ENCODE peak calls at places on chromosome 2, in five cellular contexts. L is suprapubic skin, J is fibroblast of lung, T is fibroblast of the aortic adventitia, F is bronchial epithelial cell. N is an unnamed sample.

GRCh38 chr2:14899621-14900414 is 267.3 kb downstream of the LRATD1 start:
- DNase-seq in L (no peak), J (no peak), T (no peak), F (no peak), N (no peak)

GRCh38 chr2:216441308-216442010 is 29.2 kb downstream of the SMARCAL1 start:
- DNase-seq in L (no peak), J (no peak), T (no peak), F (no peak), N (no peak)

GRCh38 chr2:85446296-85447221 is 28.0 kb downstream of the SH2D6 start:
- DNase-seq in L (no peak), J (no peak), T (no peak), F (no peak), N (no peak)

GRCh38 chr2:42310007-42310511 is 51.0 kb downstream of the COX7A2L start:
- DNase-seq in L (no peak), J (no peak), T (no peak), F (no peak), N (no peak)

GRCh38 chr2:5720426-5720825 is 28.2 kb downstream of the SOX11 start:
- DNase-seq in L (no peak), J (peak; percentile 72), T (no peak), F (peak; percentile 8), N (peak; percentile 65)

GRCh38 chr2:60213865-60214657 is 339.4 kb downstream of the BCL11A start:
- DNase-seq in L (no peak), J (no peak), T (no peak), F (peak; percentile 99), N (no peak)

GRCh38 chr2:52960891-52961290 is 806.7 kb upstream of the CHAC2 start:
- DNase-seq in L (no peak), J (no peak), T (no peak), F (no peak), N (no peak)

GRCh38 chr2:207394812-207395534 is 134.8 kb upstream of the CREB1 start:
- DNase-seq in L (no peak), J (peak; percentile 99), T (peak; percentile 100), F (peak; percentile 100), N (peak; percentile 97)

GRCh38 chr2:38487852-38488251 is 110.8 kb upstream of the ATL2 start:
- DNase-seq in L (no peak), J (no peak), T (no peak), F (no peak), N (no peak)

GRCh38 chr2:6967301-6967700 is 50.1 kb downstream of the RNF144A start:
- DNase-seq in L (no peak), J (no peak), T (no peak), F (no peak), N (no peak)

GRCh38 chr2:98348066-98348561 is 1.9 kb downstream of the CNGA3 start:
- DNase-seq in L (no peak), J (no peak), T (no peak), F (no peak), N (no peak)

GRCh38 chr2:127811397-127811860 is 458 bp upstream of the WDR33 start:
- DNase-seq in L (no peak), J (no peak), T (no peak), F (no peak), N (no peak)

GRCh38 chr2:232367016-232367415 is 11.5 kb upstream of the ALPP start:
- DNase-seq in L (peak; percentile 57), J (no peak), T (no peak), F (no peak), N (no peak)

GRCh38 chr2:112920923-112921532 is 10.1 kb downstream of the IL37 start:
- DNase-seq in L (no peak), J (peak; percentile 36), T (no peak), F (peak; percentile 90), N (no peak)

GRCh38 chr2:233922471-233922870 is 5.3 kb downstream of the TRPM8 start:
- DNase-seq in L (no peak), J (no peak), T (no peak), F (no peak), N (no peak)

GRCh38 chr2:206990335-206990734 is 51.0 kb downstream of the CPO start:
- DNase-seq in L (no peak), J (peak; percentile 50), T (peak; percentile 49), F (no peak), N (no peak)

GRCh38 chr2:205692095-205692494 is 9.8 kb downstream of the NRP2 start:
- DNase-seq in L (no peak), J (peak; percentile 81), T (peak; percentile 66), F (no peak), N (no peak)

GRCh38 chr2:120442923-120443571 is 97.1 kb downstream of the INHBB start:
- DNase-seq in L (no peak), J (no peak), T (no peak), F (peak; percentile 70), N (no peak)

GRCh38 chr2:217661378-217661777 is 341.4 kb downstream of the TNS1 start:
- DNase-seq in L (no peak), J (no peak), T (peak; percentile 26), F (no peak), N (no peak)

GRCh38 chr2:146108993-146109392 is 1589.1 kb upstream of the ZEB2 start:
- DNase-seq in L (no peak), J (peak; percentile 36), T (no peak), F (peak; percentile 73), N (no peak)

GRCh38 chr2:230915297-230915696 is 9.7 kb downstream of the GPR55 start:
- DNase-seq in L (peak; percentile 63), J (no peak), T (no peak), F (no peak), N (no peak)

GRCh38 chr2:111030271-111030891 is 90.3 kb upstream of the BCL2L11 start:
- DNase-seq in L (no peak), J (no peak), T (no peak), F (no peak), N (peak; percentile 8)

GRCh38 chr2:235692671-235693171 is 198.9 kb downstream of the AGAP1 start:
- DNase-seq in L (peak; percentile 69), J (no peak), T (no peak), F (no peak), N (no peak)

GRCh38 chr2:238506669-238507068 is 79.9 kb downstream of the ASB1 start:
- DNase-seq in L (peak; percentile 40), J (no peak), T (no peak), F (no peak), N (no peak)

GRCh38 chr2:217887841-217888665 is 114.7 kb downstream of the TNS1 start:
- DNase-seq in L (no peak), J (peak; percentile 59), T (peak; percentile 81), F (no peak), N (no peak)

GRCh38 chr2:111117666-111118454 is 2.9 kb upstream of the BCL2L11 start:
- DNase-seq in L (no peak), J (peak; percentile 78), T (peak; percentile 61), F (peak; percentile 77), N (peak; percentile 85)

DNA sequence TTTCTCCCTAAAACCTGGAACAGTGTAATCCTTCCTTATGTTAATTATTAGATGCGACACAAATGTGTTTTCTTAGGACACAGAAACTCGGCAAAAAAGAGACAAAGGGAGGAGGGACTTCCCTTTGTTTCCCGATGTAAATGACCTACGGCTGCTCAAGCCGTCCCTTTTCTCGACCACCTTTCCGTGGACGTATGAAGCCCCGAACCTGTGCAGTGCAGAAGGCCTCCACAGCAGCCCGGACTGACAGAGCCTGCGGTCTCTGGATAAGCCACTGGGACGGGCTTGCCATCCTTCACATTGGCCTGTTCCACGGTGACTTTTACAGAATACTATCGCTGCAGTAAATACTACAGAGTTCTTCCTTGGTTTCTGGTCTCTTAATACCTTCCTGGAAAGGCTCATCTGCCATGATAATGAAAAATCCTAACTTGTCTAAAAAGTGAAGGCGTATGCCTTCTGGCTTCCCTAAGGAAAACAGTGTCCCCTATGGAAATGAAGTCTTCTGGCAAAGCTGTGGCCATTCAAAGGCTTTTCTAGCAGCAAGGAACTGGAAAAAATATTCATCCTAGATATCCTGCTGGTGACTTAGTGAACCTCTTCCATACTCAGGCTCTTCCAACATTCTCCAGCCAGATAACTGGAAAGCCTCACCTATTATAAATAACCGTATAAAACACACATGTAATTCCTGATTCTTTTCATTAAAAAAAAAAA is 84.9 kb downstream of the RBMS1 start:
- DNase-seq in L (no peak), J (no peak), T (peak; percentile 51), F (no peak), N (no peak)
- H3K4me3 ChIP-seq in L (peak overlapping the region; percentile 97), J (peak overlapping the region; percentile 54), T (peak overlapping the region; percentile 58), F (no peak overlapping the region), N (peak overlapping the region; percentile 42)

GRCh38 chr2:160482673-160483072 is 10.9 kb downstream of the RBMS1 start:
- DNase-seq in L (no peak), J (no peak), T (no peak), F (no peak), N (no peak)
- TF ChIP-seq CTCF in L (no peak), J (no peak), T (no peak), F (no peak), N (no peak)

GRCh38 chr2:24045511-24046508 is 1.4 kb downstream of the WDCP start:
- DNase-seq in L (no peak), J (no peak), T (no peak), F (no peak), N (no peak)
- H3K4me3 ChIP-seq in L (peak overlapping the region; percentile 67), J (peak overlapping the region; percentile 88), T (peak overlapping the region; percentile 90), F (no peak overlapping the region), N (peak overlapping the region; percentile 95)

GRCh38 chr2:109615637-109616144 is 1.5 kb downstream of the SOWAHC start:
- DNase-seq in L (no peak), J (no peak), T (no peak), F (no peak), N (no peak)
- TF ChIP-seq CTCF in L (no peak), J (no peak), T (no peak), F (peak; percentile 51), N (no peak)

GRCh38 chr2:101265893-101266499 is 13.3 kb downstream of the CNOT11 start:
- DNase-seq in L (no peak), J (no peak), T (no peak), F (peak; percentile 66), N (no peak)

GRCh38 chr2:101263377-101263800 is 10.7 kb downstream of the CNOT11 start:
- DNase-seq in L (no peak), J (no peak), T (no peak), F (no peak), N (no peak)

GRCh38 chr2:101262142-101262541 is 9.5 kb downstream of the CNOT11 start:
- DNase-seq in L (no peak), J (no peak), T (no peak), F (no peak), N (no peak)

GRCh38 chr2:101267671-101268656 is 15.3 kb downstream of the CNOT11 start:
- DNase-seq in L (no peak), J (no peak), T (no peak), F (no peak), N (no peak)

DNA sequence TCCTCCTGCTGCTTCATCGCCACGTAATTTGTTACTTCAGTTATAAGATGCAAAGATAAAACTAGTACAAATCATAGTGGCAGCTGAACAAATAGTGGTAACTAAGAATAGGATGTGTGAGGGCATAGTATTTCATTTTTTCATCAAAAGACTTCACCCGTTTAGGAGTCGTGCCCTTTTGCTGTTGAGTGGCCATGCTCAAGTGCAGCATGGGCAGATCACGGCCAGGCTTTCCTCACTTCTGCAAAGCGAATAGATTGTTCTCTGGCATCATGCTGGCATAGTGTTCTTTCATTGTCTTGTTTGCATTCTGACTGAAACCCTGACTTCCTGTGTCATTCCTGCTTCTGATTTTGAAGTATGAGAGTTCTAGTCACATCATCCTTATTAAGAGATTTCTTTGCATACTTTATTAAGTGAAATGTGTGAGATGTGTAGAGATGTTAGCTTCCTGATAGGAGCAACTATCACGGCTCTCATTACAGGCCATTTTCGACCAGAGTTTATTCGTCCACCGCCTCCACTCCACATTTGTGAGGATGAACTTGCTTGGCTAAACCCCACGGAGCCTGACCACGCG is 11.8 kb downstream of the CNOT11 start:
- DNase-seq in L (no peak), J (no peak), T (no peak), F (no peak), N (no peak)
- H3K4me3 ChIP-seq in L (no peak overlapping the region), J (no peak overlapping the region), T (no peak overlapping the region), F (no peak overlapping the region), N (no peak overlapping the region)

N was measured in astrocyte of the spinal cord.